ENCODE peak calls at places on chromosome 15, in eight cellular contexts. C is mammary epithelial cell, R is GM23248, M is HCT116, K is neuronal stem cell, Q is PC-9, P is GM12878, X is neural progenitor cell. D is an unnamed sample.

GRCh38 chr15:32739522-32739921 is 21.7 kb downstream of the GREM1 start:
- DNase-seq in C (no peak), R (peak; percentile 32), M (no peak), K (no peak), Q (no peak), P (no peak), X (no peak), D (no peak)

GRCh38 chr15:99719096-99719541 is 14.1 kb downstream of the LYSMD4 start:
- DNase-seq in C (peak; percentile 73), R (peak; percentile 50), M (no peak), K (no peak), Q (no peak), P (peak; percentile 83), X (no peak), D (peak; percentile 84)

GRCh38 chr15:92421980-92422379 is 28.3 kb downstream of the ST8SIA2 start:
- DNase-seq in C (no peak), R (peak; percentile 31), M (no peak), K (no peak), Q (no peak), P (no peak), X (no peak), D (peak; percentile 52)

GRCh38 chr15:32763295-32763694 is 45.5 kb downstream of the GREM1 start:
- DNase-seq in C (no peak), R (no peak), M (no peak), K (no peak), Q (no peak), P (peak; percentile 13), X (no peak), D (no peak)

GRCh38 chr15:70575251-70576227 is 187.8 kb downstream of the UACA start:
- DNase-seq in C (no peak), R (peak; percentile 41), M (no peak), K (no peak), Q (no peak), P (no peak), X (no peak), D (no peak)

GRCh38 chr15:65580287-65580686 is 30.6 kb downstream of the INTS14 start:
- DNase-seq in C (peak; percentile 22), R (peak; percentile 89), M (no peak), K (no peak), Q (no peak), P (no peak), X (peak; percentile 13), D (peak; percentile 39)

GRCh38 chr15:29435811-29436210 is 166.2 kb upstream of the NSMCE3 start:
- DNase-seq in C (no peak), R (no peak), M (no peak), K (no peak), Q (no peak), P (no peak), X (no peak), D (no peak)

GRCh38 chr15:57259511-57260143 is 116.7 kb upstream of the CGNL1 start:
- DNase-seq in C (no peak), R (no peak), M (no peak), K (peak; percentile 58), Q (no peak), P (peak; percentile 13), X (peak; percentile 84), D (peak; percentile 17)

GRCh38 chr15:51982013-51982769 is 10.6 kb upstream of the LEO1 start:
- DNase-seq in C (peak; percentile 76), R (peak; percentile 90), M (peak; percentile 50), K (no peak), Q (peak; percentile 53), P (peak; percentile 92), X (no peak), D (peak; percentile 69)
- H2AFZ ChIP-seq in C (peak overlapping the region; percentile 94), R (peak overlapping the region; percentile 80), M (peak overlapping the region; percentile 81), K (peak overlapping the region; percentile 70), Q (peak overlapping the region; percentile 56), P (peak overlapping the region; percentile 72), X (no peak overlapping the region), D (peak overlapping the region; percentile 45)

GRCh38 chr15:101193063-101193712 is 58.7 kb downstream of the CHSY1 start:
- DNase-seq in C (no peak), R (peak; percentile 92), M (no peak), K (no peak), Q (no peak), P (no peak), X (no peak), D (no peak)

GRCh38 chr15:101193781-101194180 is 58.1 kb downstream of the CHSY1 start:
- DNase-seq in C (no peak), R (peak; percentile 38), M (no peak), K (no peak), Q (no peak), P (no peak), X (no peak), D (no peak)

GRCh38 chr15:101191242-101191641 is 60.6 kb downstream of the CHSY1 start:
- DNase-seq in C (no peak), R (peak; percentile 71), M (no peak), K (no peak), Q (no peak), P (no peak), X (no peak), D (no peak)

GRCh38 chr15:101192081-101192480 is 59.8 kb downstream of the CHSY1 start:
- DNase-seq in C (no peak), R (no peak), M (no peak), K (no peak), Q (no peak), P (no peak), X (no peak), D (no peak)

GRCh38 chr15:101194246-101195138 is 57.4 kb downstream of the CHSY1 start:
- DNase-seq in C (no peak), R (peak; percentile 45), M (no peak), K (no peak), Q (no peak), P (no peak), X (no peak), D (no peak)
- H3K4me1 ChIP-seq in C (peaks cover 9% of the 10 kb centered on the region), R (peaks cover 64% of the 10 kb centered on the region), M (peaks cover 5% of the 10 kb centered on the region), K (peaks cover 19% of the 10 kb centered on the region), Q (no peaks in the 10 kb centered on the region), P (peaks cover 19% of the 10 kb centered on the region), X (peaks cover 33% of the 10 kb centered on the region), D (peaks cover 49% of the 10 kb centered on the region)

GRCh38 chr15:95259965-95260364 is 1028.6 kb downstream of the MCTP2 start:
- DNase-seq in C (peak; percentile 78), R (no peak), M (no peak), K (no peak), Q (no peak), P (no peak), X (peak; percentile 13), D (no peak)
- H2AFZ ChIP-seq in C (peak overlapping the region; percentile 82), R (peak overlapping the region; percentile 49), M (peak overlapping the region; percentile 96), K (peak overlapping the region; percentile 58), Q (no peak overlapping the region), P (no peak overlapping the region), X (peak overlapping the region; percentile 17), D (no peak overlapping the region)

GRCh38 chr15:42371125-42371524 is 11.8 kb downstream of the CAPN3 start:
- DNase-seq in C (no peak), R (peak; percentile 57), M (peak; percentile 4), K (no peak), Q (no peak), P (no peak), X (no peak), D (peak; percentile 23)
- H3K4me1 ChIP-seq in C (no peaks in the 10 kb centered on the region), R (peaks cover 7% of the 10 kb centered on the region), M (peaks cover 10% of the 10 kb centered on the region), K (no peaks in the 10 kb centered on the region), Q (no peaks in the 10 kb centered on the region), P (no peaks in the 10 kb centered on the region), X (no peaks in the 10 kb centered on the region), D (no peaks in the 10 kb centered on the region)

GRCh38 chr15:78311292-78311691 is 11.9 kb upstream of the SKIC8 start:
- DNase-seq in C (no peak), R (no peak), M (no peak), K (no peak), Q (no peak), P (no peak), X (no peak), D (no peak)

GRCh38 chr15:78304487-78305413 is 5.3 kb upstream of the SKIC8 start:
- DNase-seq in C (no peak), R (peak; percentile 45), M (no peak), K (no peak), Q (no peak), P (no peak), X (no peak), D (no peak)

GRCh38 chr15:78307977-78308376 is 8.6 kb upstream of the SKIC8 start:
- DNase-seq in C (no peak), R (no peak), M (no peak), K (no peak), Q (no peak), P (no peak), X (no peak), D (no peak)

GRCh38 chr15:78306176-78306774 is 6.9 kb upstream of the SKIC8 start:
- DNase-seq in C (no peak), R (peak; percentile 77), M (no peak), K (no peak), Q (no peak), P (no peak), X (no peak), D (peak; percentile 81)

DNA sequence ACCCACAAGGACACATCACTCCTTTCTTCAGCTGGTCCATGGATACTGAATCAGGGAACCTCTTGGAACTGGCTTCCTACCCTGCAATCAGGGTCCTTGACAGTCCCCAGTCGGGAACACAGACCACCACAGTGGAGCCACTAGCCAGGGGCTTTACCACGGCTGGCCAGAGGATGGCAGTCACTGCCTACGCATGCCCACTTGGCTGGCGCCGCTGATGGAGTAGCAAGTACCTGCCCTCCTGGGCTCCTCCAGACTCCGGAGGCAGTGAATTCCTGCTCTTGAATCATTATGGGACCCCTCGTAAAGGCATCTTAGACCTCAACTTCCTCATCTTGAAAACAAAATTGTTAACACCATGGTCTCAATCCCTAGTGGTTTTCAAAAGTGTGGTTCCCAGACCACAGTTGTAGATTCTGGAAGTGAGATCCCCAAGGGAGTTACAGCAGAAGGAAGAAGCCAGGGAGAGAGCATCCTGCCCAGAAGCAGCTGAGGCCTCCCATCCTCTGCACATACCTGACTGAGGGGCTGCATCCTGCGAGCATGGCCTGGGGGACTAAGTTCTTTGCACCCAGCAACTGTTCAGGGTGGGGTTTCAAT is 9.1 kb upstream of the SKIC8 start:
- DNase-seq in C (peak; percentile 41), R (peak; percentile 82), M (peak; percentile 54), K (no peak), Q (peak; percentile 68), P (no peak), X (peak; percentile 93), D (peak; percentile 59)
- H2AFZ ChIP-seq in C (peak overlapping the region; percentile 57), R (no peak overlapping the region), M (peak overlapping the region; percentile 91), K (peak overlapping the region; percentile 83), Q (peak overlapping the region; percentile 58), P (no peak overlapping the region), X (peak overlapping the region; percentile 82), D (no peak overlapping the region)

DNA sequence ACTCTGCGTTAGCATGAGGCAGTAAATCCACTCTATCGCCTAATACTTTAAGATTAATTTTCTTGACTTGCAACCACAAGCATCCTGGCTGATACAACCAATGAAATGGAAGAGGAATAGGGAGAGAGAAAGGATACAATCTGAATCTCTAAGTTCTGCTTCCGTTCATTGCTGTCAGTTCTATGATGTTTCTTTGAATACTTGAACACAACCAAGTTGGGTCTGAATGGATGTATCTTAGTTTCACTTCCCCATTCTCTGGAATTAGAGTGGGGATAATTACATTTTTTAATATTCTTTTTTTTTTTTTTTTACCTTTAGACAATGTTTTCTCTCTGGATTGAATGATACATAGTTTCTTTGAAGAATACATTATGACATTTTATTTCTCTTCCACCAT is 22.9 kb downstream of the PDE8A start:
- DNase-seq in C (no peak), R (no peak), M (no peak), K (no peak), Q (no peak), P (no peak), X (no peak), D (no peak)
- H3K4me1 ChIP-seq in C (no peaks in the 10 kb centered on the region), R (no peaks in the 10 kb centered on the region), M (peaks cover 4% of the 10 kb centered on the region), K (no peaks in the 10 kb centered on the region), Q (no peaks in the 10 kb centered on the region), P (peaks cover 39% of the 10 kb centered on the region), X (peaks cover 9% of the 10 kb centered on the region), D (peaks cover 3% of the 10 kb centered on the region)

D was measured in fibroblast of lung.